ENCODE peak calls at places on chromosomes 4 and X, in seven cellular contexts. S, G, M, N, Z, I and P are unnamed samples.
A peak's percentile ranks its signal among the peaks of the same experiment; 100 is the strongest.

GRCh38 chr4:99574530-99575314 is at the start of gene MTTP:
- DNase-seq in I (peak; percentile 79), S (no peak), G (no peak), M (no peak), N (no peak), Z (no peak), P (no peak)

GRCh38 chr4:1512738-1513660 is 106.8 kb upstream of the NKX1-1 start:
- DNase-seq in S (no peak), M (no peak), Z (no peak), I (no peak), G (peak; percentile 55), N (peak; percentile 62), P (no peak)

GRCh38 chr4:3256230-3257124 is 7.5 kb downstream of the MSANTD1 start:
- DNase-seq in S (no peak), Z (no peak), G (no peak), N (peak; percentile 18), I (no peak), M (no peak), P (no peak)

GRCh38 chrX:109537324-109537665 is 651 bp downstream of the NXT2 start:
- DNase-seq in N (peak; percentile 49), S (no peak), M (peak; percentile 63), I (peak; percentile 53), G (peak; percentile 54), Z (peak; percentile 76), P (peak; percentile 2)

GRCh38 chr4:103306870-103307345 is 108.8 kb upstream of the CENPE start:
- DNase-seq in S (no peak), N (peak; percentile 63), I (no peak), M (no peak), Z (no peak), G (peak; percentile 5), P (no peak)

GRCh38 chr4:154643493-154643892 is 31.0 kb upstream of the FGG start:
- DNase-seq in I (no peak), S (no peak), M (no peak), Z (peak; percentile 32), N (no peak), G (no peak), P (no peak)

GRCh38 chr4:186039697-186040096 is 29.3 kb upstream of the TLR3 start:
- DNase-seq in M (no peak), G (no peak), S (no peak), I (no peak), N (no peak), Z (no peak), P (no peak)

GRCh38 chr4:75189976-75190375 is 257.1 kb downstream of the PARM1 start:
- DNase-seq in I (no peak), Z (no peak), M (no peak), S (no peak), N (no peak), G (no peak), P (no peak)

GRCh38 chrX:119735467-119735866 is 22.9 kb upstream of the SOWAHD start:
- DNase-seq in M (no peak), S (no peak), Z (no peak), N (no peak), G (no peak), I (no peak), P (no peak)

GRCh38 chr4:7761720-7762119 is 177.9 kb downstream of the AFAP1 start:
- DNase-seq in N (peak; percentile 67), G (peak; percentile 83), I (no peak), S (no peak), M (peak; percentile 90), Z (peak; percentile 63), P (peak; percentile 20)

GRCh38 chrX:74383611-74384010 is 37.7 kb upstream of the SLC16A2 start:
- DNase-seq in I (peak; percentile 46), G (peak; percentile 60), M (no peak), S (no peak), N (peak; percentile 29), Z (peak; percentile 60), P (peak; percentile 31)

GRCh38 chr4:109912706-109913621 is at the start of gene EGF:
- DNase-seq in N (no peak), G (peak; percentile 8), I (no peak), S (no peak), Z (peak; percentile 42), M (no peak), P (no peak)

GRCh38 chrX:46991664-46992063 is 79.4 kb downstream of the JADE3 start:
- DNase-seq in N (no peak), I (no peak), G (no peak), S (no peak), Z (no peak), M (no peak), P (no peak)

GRCh38 chrX:17242470-17242869 is 132.5 kb upstream of the NHS start:
- DNase-seq in S (no peak), Z (peak; percentile 61), I (peak; percentile 39), N (peak; percentile 49), G (peak; percentile 62), M (peak; percentile 68), P (peak; percentile 19)

GRCh38 chr4:113645771-113646455 is 115.6 kb downstream of the CAMK2D start:
- DNase-seq in S (no peak), I (no peak), G (peak; percentile 41), Z (peak; percentile 69), M (no peak), N (peak; percentile 63), P (no peak)

GRCh38 chrX:40173662-40174593 is 76.2 kb upstream of the BCOR start:
- DNase-seq in S (no peak), N (peak; percentile 86), M (peak; percentile 64), Z (no peak), G (peak; percentile 88), I (peak; percentile 69), P (peak; percentile 35)

GRCh38 chr4:88765729-88766128 is 68.1 kb upstream of the NAP1L5 start:
- DNase-seq in M (peak; percentile 82), I (no peak), N (no peak), S (no peak), Z (peak; percentile 85), G (peak; percentile 72), P (no peak)

GRCh38 chrX:65644621-65645287 is 22.7 kb upstream of the MSN start:
- DNase-seq in M (peak; percentile 95), Z (peak; percentile 86), I (peak; percentile 86), N (peak; percentile 71), S (no peak), G (peak; percentile 91), P (no peak)

GRCh38 chr4:7775396-7775795 is 164.3 kb downstream of the AFAP1 start:
- DNase-seq in N (no peak), S (no peak), G (no peak), Z (no peak), M (no peak), I (no peak), P (no peak)

GRCh38 chr4:78457751-78458150 is 93.8 kb upstream of the ANXA3 start:
- DNase-seq in Z (no peak), S (no peak), M (no peak), G (no peak), N (no peak), I (no peak), P (no peak)

GRCh38 chrX:30504309-30504708 is 73.3 kb downstream of the TASL start:
- DNase-seq in M (no peak), N (no peak), Z (peak; percentile 51), S (peak; percentile 5), G (no peak), I (no peak), P (peak; percentile 38)

GRCh38 chr4:156888762-156889161 is 82.8 kb downstream of the PDGFC start:
- DNase-seq in N (no peak), Z (peak; percentile 86), G (no peak), M (no peak), S (no peak), I (no peak), P (no peak)

GRCh38 chrX:55841962-55842752 is 124.6 kb downstream of the RRAGB start:
- DNase-seq in M (no peak), S (no peak), N (no peak), I (no peak), G (no peak), Z (no peak), P (no peak)

GRCh38 chrX:56498756-56499155 is 64.7 kb upstream of the UBQLN2 start:
- DNase-seq in I (no peak), M (no peak), N (no peak), G (no peak), Z (no peak), S (no peak), P (no peak)

GRCh38 chrX:67726028-67726427 is 182.2 kb downstream of the AR start:
- DNase-seq in S (no peak), M (no peak), I (no peak), G (no peak), Z (no peak), N (no peak), P (no peak)

GRCh38 chrX:77652095-77652494 is 133.9 kb downstream of the ATRX start:
- DNase-seq in N (no peak), I (no peak), M (no peak), G (no peak), S (no peak), Z (no peak), P (no peak)

GRCh38 chr4:142379277-142380051 is 466.6 kb downstream of the INPP4B start:
- DNase-seq in I (no peak), G (no peak), N (no peak), S (no peak), M (no peak), Z (peak; percentile 84), P (no peak)

GRCh38 chrX:10486373-10486772 is 134.0 kb downstream of the MID1 start:
- DNase-seq in N (no peak), I (no peak), S (no peak), Z (peak; percentile 87), M (peak; percentile 70), G (no peak), P (no peak)
- H3K4me3 ChIP-seq in N (no peak overlapping the region), I (no peak overlapping the region), S (no peak overlapping the region), Z (no peak overlapping the region), M (no peak overlapping the region), G (no peak overlapping the region), P (no peak overlapping the region)

GRCh38 chr4:83851261-83852084 is 315.6 kb downstream of the GPAT3 start:
- DNase-seq in N (no peak), I (no peak), M (no peak), Z (peak; percentile 19), G (no peak), S (no peak), P (no peak)
- H3K4me3 ChIP-seq in N (no peak overlapping the region), I (no peak overlapping the region), M (no peak overlapping the region), Z (no peak overlapping the region), G (no peak overlapping the region), S (no peak overlapping the region), P (no peak overlapping the region)

GRCh38 chr4:184384056-184384809 is 90.1 kb downstream of the IRF2 start:
- DNase-seq in I (peak; percentile 83), N (peak; percentile 78), M (peak; percentile 69), Z (peak; percentile 93), G (peak; percentile 73), S (peak; percentile 92), P (peak; percentile 85)
- H3K4me3 ChIP-seq in I (peak overlapping the region; percentile 17), N (peak overlapping the region; percentile 10), M (peak overlapping the region; percentile 34), Z (peak overlapping the region; percentile 52), G (no peak overlapping the region), S (peak overlapping the region; percentile 59), P (peak overlapping the region; percentile 20)

DNA sequence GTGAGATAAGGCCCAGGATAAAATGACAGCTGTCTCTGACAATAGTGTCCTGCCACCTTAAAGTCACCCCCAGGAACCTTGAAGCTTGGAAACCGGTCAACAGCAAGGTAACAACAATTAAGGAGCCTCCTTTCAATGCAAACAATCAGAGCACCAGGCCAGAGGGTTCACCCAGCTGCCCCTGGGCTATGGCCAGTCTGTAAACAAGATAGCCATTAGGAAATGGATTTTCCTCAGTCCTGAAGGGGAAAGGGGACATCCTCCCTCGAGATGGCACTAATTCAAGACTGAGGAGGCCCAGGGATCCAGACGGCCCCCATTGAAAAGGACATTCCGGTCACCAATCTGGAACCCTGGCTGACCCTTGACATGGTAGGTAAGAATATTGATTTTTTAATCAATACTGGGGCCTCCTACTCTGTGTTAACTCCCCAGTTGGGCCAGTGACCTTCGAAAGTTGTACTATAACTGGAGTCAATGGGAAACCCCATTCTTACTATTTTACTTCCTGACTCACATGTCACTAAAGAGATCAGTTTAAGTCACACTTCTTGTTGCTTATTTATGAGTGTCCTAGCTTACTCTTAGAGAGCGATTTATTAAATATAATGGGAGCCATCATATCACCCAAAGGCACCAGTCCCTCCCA is 61.7 kb upstream of the CT45A1 start:
- DNase-seq in I (no peak), S (no peak), M (no peak), Z (no peak), N (no peak), G (no peak), P (no peak)
- H3K4me3 ChIP-seq in I (no peak overlapping the region), S (no peak overlapping the region), M (no peak overlapping the region), Z (no peak overlapping the region), N (no peak overlapping the region), G (no peak overlapping the region), P (no peak overlapping the region)